ENCODE peak calls at places on chromosomes 12 and 14, in five cellular contexts. S is IMR-90, Z is tibial nerve, Y is RWPE2, U is transverse colon. L is an unnamed sample. For H3K4me1 and H3K9me3, the result is how much of the 10 kb centered on the place peaks cover.

GRCh38 chr12:53102883-53103807 is at the start of gene SOAT2:
- DNase-seq in S (no peak), Z (no peak), Y (no peak), U (no peak), L (peak)

GRCh38 chr12:91357381-91357780 is 174.8 kb upstream of the DCN start:
- DNase-seq in S (no peak), Z (no peak), Y (no peak), U (no peak), L (peak)

GRCh38 chr14:78403278-78403815 is 233.2 kb downstream of the NRXN3 start:
- DNase-seq in S (no peak), Z (no peak), Y (no peak), U (no peak), L (no peak)

GRCh38 chr14:32761381-32761968 is 177.2 kb upstream of the NPAS3 start:
- DNase-seq in S (no peak), Z (no peak), Y (no peak), U (no peak), L (no peak)

GRCh38 chr14:58787601-58788000 is 149.8 kb downstream of the DACT1 start:
- DNase-seq in S (no peak), Z (no peak), Y (no peak), U (no peak), L (no peak)

GRCh38 chr12:121651381-121651780 is 18.1 kb downstream of the MORN3 start:
- DNase-seq in S (no peak), Z (no peak), Y (no peak), U (no peak), L (no peak)

GRCh38 chr14:34911209-34912150 is 36.3 kb upstream of the BAZ1A start:
- DNase-seq in S (peak), Z (no peak), Y (no peak), U (no peak), L (no peak)

GRCh38 chr14:98160901-98161300 is 1111.1 kb downstream of the BCL11B start:
- DNase-seq in S (no peak), Z (no peak), Y (no peak), U (no peak), L (no peak)

GRCh38 chr12:77594386-77594785 is 236.3 kb upstream of the NAV3 start:
- DNase-seq in S (no peak), Z (no peak), Y (no peak), U (no peak), L (no peak)

GRCh38 chr12:42129595-42130204 is 15.0 kb downstream of the GXYLT1 start:
- DNase-seq in S (peak), Z (no peak), Y (no peak), U (peak), L (peak)

GRCh38 chr12:55717397-55718007 is 1.7 kb downstream of the BLOC1S1 start:
- DNase-seq in S (peak), Z (no peak), Y (no peak), U (peak), L (no peak)

GRCh38 chr12:77993658-77994057 is 163.0 kb downstream of the NAV3 start:
- DNase-seq in S (no peak), Z (no peak), Y (no peak), U (no peak), L (no peak)

GRCh38 chr12:65209655-65210043 is 40.3 kb downstream of the LEMD3 start:
- DNase-seq in S (no peak), Z (no peak), Y (no peak), U (no peak), L (no peak)

GRCh38 chr12:97650242-97650641 is 187.6 kb downstream of the RMST start:
- DNase-seq in S (no peak), Z (no peak), Y (no peak), U (no peak), L (no peak)

GRCh38 chr12:119020377-119021360 is 39.3 kb downstream of the SRRM4 start:
- DNase-seq in S (no peak), Z (no peak), Y (no peak), U (peak), L (no peak)

GRCh38 chr12:81208193-81208946 is 130.5 kb downstream of the ACSS3 start:
- DNase-seq in S (no peak), Z (no peak), Y (no peak), U (peak), L (no peak)

GRCh38 chr12:30818562-30818961 is 63.8 kb upstream of the CAPRIN2 start:
- DNase-seq in S (no peak), Z (no peak), Y (no peak), U (no peak), L (no peak)

GRCh38 chr12:49347307-49348237 is 884 bp downstream of the DNAJC22 start:
- DNase-seq in S (peak), Z (no peak), Y (peak), U (peak), L (peak)

GRCh38 chr12:105955976-105956375 is 182.8 kb downstream of the NUAK1 start:
- DNase-seq in S (no peak), Z (no peak), Y (no peak), U (no peak), L (no peak)

GRCh38 chr14:87615822-87616679 is 376.9 kb downstream of the GALC start:
- DNase-seq in S (peak), Z (peak), Y (no peak), U (peak), L (peak)

GRCh38 chr12:10365716-10366433 is 24.0 kb downstream of the KLRK1 start:
- DNase-seq in S (peak), Z (no peak), Y (no peak), U (no peak), L (no peak)

GRCh38 chr12:93879476-93880376 is 202.6 kb downstream of the CRADD start:
- DNase-seq in S (peak), Z (no peak), Y (no peak), U (no peak), L (no peak)

GRCh38 chr14:79424462-79424861 is 786.8 kb downstream of the DIO2 start:
- DNase-seq in S (peak), Z (no peak), Y (no peak), U (no peak), L (no peak)

GRCh38 chr14:74614508-74615495 is 2.8 kb upstream of the LTBP2 start:
- DNase-seq in S (no peak), Z (no peak), Y (no peak), U (no peak), L (no peak)
- H3K4me1 ChIP-seq in S (under half), Z (half or more), Y (half or more), U (under half), L (under half)

DNA sequence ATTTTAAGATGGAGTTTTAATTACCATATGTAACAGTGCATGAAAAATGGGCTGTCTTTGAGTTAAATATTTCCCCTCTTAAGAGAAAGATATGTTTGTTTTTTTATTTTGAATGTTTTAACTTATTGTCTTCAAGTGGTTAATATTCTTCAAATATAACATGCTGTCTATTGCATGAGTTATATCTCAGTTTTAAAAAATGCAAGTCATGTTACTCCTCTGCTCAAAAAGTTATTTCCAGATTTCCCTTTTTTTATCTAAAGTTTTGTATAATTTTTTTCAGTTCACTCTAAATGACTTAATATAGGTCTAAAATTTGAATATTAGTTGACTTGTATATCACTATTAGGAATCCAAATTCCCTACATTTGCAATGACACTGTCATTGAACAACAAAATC is 5.9 kb upstream of the KCNMB4 start:
- DNase-seq in S (no peak), Z (no peak), Y (no peak), U (no peak), L (no peak)
- H3K4me3 ChIP-seq in S (no peak), Z (no peak), Y (no peak), U (no peak), L (no peak)

DNA sequence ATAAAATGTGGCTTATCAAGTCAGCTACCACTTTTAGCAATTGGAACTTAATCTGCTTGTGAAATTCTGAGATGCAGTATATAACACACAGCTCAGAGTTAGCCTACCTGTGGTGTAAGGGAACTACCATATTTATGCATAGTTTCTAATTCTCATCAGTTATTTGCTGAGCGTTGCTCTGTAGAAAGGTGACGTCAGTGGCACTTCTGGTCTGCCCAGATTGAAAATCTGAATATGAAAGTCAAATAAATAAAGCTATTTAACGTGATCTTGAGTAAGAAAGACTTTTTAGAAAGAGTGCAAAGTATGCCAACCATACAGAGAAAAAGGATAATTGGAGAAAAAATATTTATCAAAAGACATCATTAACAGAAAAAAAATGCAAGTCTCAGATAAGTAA is 938.9 kb upstream of the NOVA1 start:
- DNase-seq in S (no peak), Z (no peak), Y (no peak), U (no peak), L (no peak)
- H3K9me3 ChIP-seq in S (under half), Z (under half), Y (under half), U (under half), L (under half)

GRCh38 chr14:99247772-99248171 is 24.2 kb downstream of the BCL11B start:
- DNase-seq in S (no peak), Z (no peak), Y (no peak), U (no peak), L (no peak)

GRCh38 chr14:99245541-99246511 is 26.2 kb downstream of the BCL11B start:
- DNase-seq in S (no peak), Z (no peak), Y (no peak), U (no peak), L (no peak)

GRCh38 chr14:99244960-99245340 is 27.0 kb downstream of the BCL11B start:
- DNase-seq in S (no peak), Z (no peak), Y (no peak), U (no peak), L (no peak)

GRCh38 chr14:99247091-99247729 is 24.8 kb downstream of the BCL11B start:
- DNase-seq in S (no peak), Z (no peak), Y (no peak), U (no peak), L (no peak)

GRCh38 chr14:99246536-99247083 is 25.4 kb downstream of the BCL11B start:
- DNase-seq in S (no peak), Z (no peak), Y (no peak), U (no peak), L (no peak)
- H3K4me1 ChIP-seq in S (under half), Z (under half), Y (under half), U (under half), L (under half)

GRCh38 chr12:110233212-110233903 is 47.7 kb upstream of the ATP2A2 start:
- DNase-seq in S (no peak), Z (no peak), Y (no peak), U (no peak), L (peak)
- H3K4me3 ChIP-seq in S (no peak), Z (no peak), Y (no peak), U (no peak), L (no peak)

DNA sequence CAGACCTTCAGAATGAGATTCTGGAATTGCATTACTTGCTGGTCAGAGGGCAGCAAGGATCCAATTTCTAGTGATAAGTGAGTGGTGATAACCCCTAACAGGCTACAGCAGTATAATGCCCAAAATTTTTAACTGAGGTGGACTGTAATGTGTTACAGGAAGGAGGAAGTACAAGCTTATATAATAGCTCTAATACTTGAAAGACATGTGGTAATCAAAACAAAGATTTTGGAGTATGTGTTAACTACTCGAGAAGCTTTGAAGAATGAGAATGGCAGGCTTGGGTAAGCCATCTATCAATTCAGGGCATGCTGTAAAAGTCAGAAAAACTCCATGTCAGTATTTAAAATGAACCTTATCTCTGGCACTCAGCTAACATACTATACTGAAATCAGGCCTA is 70.5 kb downstream of the ANKS1B start:
- DNase-seq in S (no peak), Z (no peak), Y (no peak), U (no peak), L (no peak)
- H3K9me3 ChIP-seq in S (under half), Z (under half), Y (under half), U (under half), L (under half)

GRCh38 chr12:48063530-48063929 is 42.3 kb downstream of the SENP1 start:
- DNase-seq in S (no peak), Z (no peak), Y (no peak), U (no peak), L (no peak)
- H3K4me1 ChIP-seq in S (under half), Z (under half), Y (under half), U (under half), L (under half)

GRCh38 chr14:23252420-23253333 is 14.9 kb downstream of the RNF212B start:
- DNase-seq in S (no peak), Z (no peak), Y (no peak), U (no peak), L (no peak)
- H3K4me3 ChIP-seq in S (no peak), Z (no peak), Y (no peak), U (no peak), L (no peak)